ENCODE peak calls at places on chromosomes 3 and 15, in four cellular contexts. J is T-cell, T is T-helper 17 cell, U is sciatic nerve. M is an unnamed sample.

GRCh38 chr3:45915518-45916231 is 27.6 kb upstream of the CXCR6 start:
- ATAC-seq in U (peak), J (peak), T (peak), M (peak)

GRCh38 chr15:62896380-62896866 is 146.1 kb upstream of the TPM1 start:
- ATAC-seq in J (no peak), U (peak), T (no peak), M (no peak)

GRCh38 chr3:186598108-186598784 is 14.6 kb upstream of the AHSG start:
- ATAC-seq in J (no peak), U (no peak), T (no peak), M (no peak)

GRCh38 chr3:177335728-177336127 is 138.4 kb upstream of the TBL1XR1 start:
- ATAC-seq in U (peak), J (no peak), T (no peak), M (no peak)

GRCh38 chr3:37138816-37139215 is 35.6 kb downstream of the LRRFIP2 start:
- ATAC-seq in U (no peak), J (no peak), T (no peak), M (no peak)

GRCh38 chr3:171489348-171489747 is 29.1 kb upstream of the TNIK start:
- ATAC-seq in T (no peak), U (no peak), J (no peak), M (peak)

GRCh38 chr3:101988591-101988990 is 139.3 kb downstream of the NFKBIZ start:
- ATAC-seq in J (no peak), T (no peak), U (no peak), M (peak)

GRCh38 chr3:172685331-172686214 is 25.3 kb downstream of the NCEH1 start:
- ATAC-seq in T (no peak), U (no peak), J (no peak), M (peak)

GRCh38 chr3:39907981-39908380 is 98.6 kb downstream of the MYRIP start:
- ATAC-seq in T (no peak), U (peak), J (no peak), M (no peak)

GRCh38 chr3:170437151-170437550 is 18.5 kb downstream of the CLDN11 start:
- ATAC-seq in U (peak), T (no peak), J (no peak), M (no peak)

GRCh38 chr3:55074861-55075260 is 147.0 kb upstream of the LRTM1 start:
- ATAC-seq in J (no peak), T (no peak), U (peak), M (no peak)

GRCh38 chr3:107981471-107982111 is 109.2 kb downstream of the CD47 start:
- ATAC-seq in J (no peak), U (peak), T (no peak), M (no peak)

GRCh38 chr15:63909819-63910437 is 76.2 kb upstream of the HERC1 start:
- ATAC-seq in U (peak), T (no peak), J (no peak), M (no peak)

GRCh38 chr3:71310595-71311319 is 272.8 kb downstream of the FOXP1 start:
- ATAC-seq in T (no peak), J (no peak), U (peak), M (no peak)

GRCh38 chr15:59333401-59334062 is 39.1 kb downstream of the MYO1E start:
- ATAC-seq in U (no peak), T (no peak), J (no peak), M (no peak)

GRCh38 chr15:26867199-26868007 is 541 bp downstream of the GABRA5 start:
- ATAC-seq in T (no peak), U (no peak), J (no peak), M (no peak)

GRCh38 chr3:171284308-171285075 is 175.7 kb downstream of the TNIK start:
- ATAC-seq in J (peak), U (peak), T (no peak), M (peak)

GRCh38 chr15:39874890-39875549 is 45.0 kb downstream of the GPR176 start:
- ATAC-seq in J (no peak), T (peak), U (no peak), M (no peak)

GRCh38 chr3:142210608-142211007 is 14.8 kb downstream of the GK5 start:
- ATAC-seq in J (no peak), T (no peak), U (peak), M (no peak)

GRCh38 chr15:89184886-89185526 is 36.4 kb downstream of the RLBP1 start:
- ATAC-seq in J (no peak), U (no peak), T (no peak), M (no peak)

GRCh38 chr15:55270301-55270700 is 19.3 kb downstream of the RAB27A start:
- ATAC-seq in J (no peak), U (no peak), T (no peak), M (no peak)

GRCh38 chr3:41163399-41163798 is 35.9 kb upstream of the CTNNB1 start:
- ATAC-seq in T (no peak), U (no peak), J (no peak), M (no peak)

GRCh38 chr3:171201825-171202224 is 175.3 kb upstream of the SLC2A2 start:
- ATAC-seq in U (no peak), J (no peak), T (no peak), M (no peak)

GRCh38 chr3:189944285-189945145 is 176.2 kb downstream of the P3H2 start:
- ATAC-seq in U (no peak), T (no peak), J (no peak), M (no peak)

GRCh38 chr3:15339786-15340215 is 7.4 kb upstream of the SH3BP5 start:
- ATAC-seq in T (no peak), U (no peak), J (no peak), M (no peak)